ENCODE peak calls at places on chromosomes 7 and 10, in four cellular contexts. M is tibial nerve, A is cardiac muscle cell, B is heart left ventricle. I is an unnamed sample.

GRCh38 chr10:35007858-35008301 is 82.3 kb downstream of the CUL2 start:
- DNase-seq in A (no peak), B (no peak), M (no peak), I (no peak)

GRCh38 chr7:30422922-30423321 is 55.7 kb downstream of the NOD1 start:
- DNase-seq in M (no peak), A (peak; percentile 67), B (no peak), I (no peak)

GRCh38 chr7:55969391-55969790 is 5.0 kb downstream of the NIPSNAP2 start:
- DNase-seq in M (no peak), A (no peak), B (no peak), I (no peak)

GRCh38 chr10:62637249-62638061 is 167.1 kb upstream of the ADO start:
- DNase-seq in B (no peak), A (peak; percentile 62), M (no peak), I (no peak)

GRCh38 chr10:50385610-50386009 is 134.3 kb upstream of the ASAH2 start:
- DNase-seq in M (peak; percentile 65), A (peak; percentile 78), B (no peak), I (peak; percentile 71)

GRCh38 chr10:115638246-115638645 is 545.1 kb downstream of the ATRNL1 start:
- DNase-seq in M (no peak), A (no peak), B (no peak), I (no peak)

GRCh38 chr7:8201846-8202441 is 60.0 kb downstream of the ICA1 start:
- DNase-seq in M (no peak), A (no peak), B (peak; percentile 31), I (no peak)

GRCh38 chr7:150955519-150956394 is 22.4 kb downstream of the KCNH2 start:
- DNase-seq in M (no peak), B (peak; percentile 82), A (no peak), I (no peak)

GRCh38 chr10:114970515-114970914 is 32.5 kb downstream of the TRUB1 start:
- DNase-seq in M (no peak), B (peak; percentile 27), A (no peak), I (no peak)

GRCh38 chr10:8150401-8150905 is 96.0 kb downstream of the GATA3 start:
- DNase-seq in M (no peak), A (peak; percentile 49), B (no peak), I (no peak)

GRCh38 chr7:50684011-50684701 is 98.5 kb downstream of the GRB10 start:
- DNase-seq in M (no peak), B (no peak), A (no peak), I (no peak)

GRCh38 chr7:50679218-50680007 is 103.3 kb downstream of the GRB10 start:
- DNase-seq in A (peak; percentile 71), B (no peak), M (no peak), I (no peak)

GRCh38 chr7:50682573-50682972 is 100.1 kb downstream of the GRB10 start:
- DNase-seq in A (no peak), M (no peak), B (no peak), I (no peak)

GRCh38 chr7:50682079-50682478 is 100.6 kb downstream of the GRB10 start:
- DNase-seq in B (no peak), M (no peak), A (no peak), I (no peak)

DNA sequence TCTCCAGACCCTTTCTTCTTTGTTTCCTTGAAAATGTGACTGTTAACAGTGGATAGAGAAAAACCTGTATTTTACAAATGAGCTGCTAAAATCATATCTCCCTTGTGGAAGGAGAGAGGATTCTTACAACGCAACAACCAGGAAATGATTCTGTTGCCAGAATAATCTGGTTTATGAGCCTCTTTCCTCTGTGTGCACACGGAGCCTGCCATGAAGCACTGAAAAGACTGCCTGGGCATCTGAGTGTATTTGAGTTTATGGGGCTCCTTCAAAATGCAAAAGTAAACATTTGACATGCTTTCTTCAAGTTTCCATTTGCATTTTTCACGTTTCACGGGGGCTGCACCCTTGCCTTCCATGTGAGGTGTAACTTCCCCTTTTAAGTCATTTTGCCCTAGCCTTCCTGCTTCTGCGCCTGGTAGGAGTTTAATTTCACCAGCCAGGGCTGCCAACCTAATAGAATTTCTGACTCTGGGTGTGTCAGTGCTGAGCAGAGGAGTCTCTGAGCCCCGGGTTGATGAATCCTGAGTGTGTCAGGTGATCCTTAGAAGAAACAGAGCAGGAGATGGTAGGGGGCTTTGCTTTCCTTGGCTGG is 101.1 kb downstream of the GRB10 start:
- DNase-seq in B (no peak), A (no peak), M (no peak), I (no peak)
- TF ChIP-seq CTCF in B (no peak), A (no peak), M (no peak), I (no peak)

GRCh38 chr7:19530852-19531251 is 178.0 kb downstream of the POLR1F start:
- DNase-seq in M (no peak), A (no peak), B (no peak), I (no peak)

GRCh38 chr7:19530261-19530660 is 178.6 kb downstream of the POLR1F start:
- DNase-seq in B (no peak), A (no peak), M (no peak), I (no peak)

GRCh38 chr7:19538036-19538435 is 170.8 kb downstream of the POLR1F start:
- DNase-seq in A (peak; percentile 55), B (no peak), M (no peak), I (no peak)

DNA sequence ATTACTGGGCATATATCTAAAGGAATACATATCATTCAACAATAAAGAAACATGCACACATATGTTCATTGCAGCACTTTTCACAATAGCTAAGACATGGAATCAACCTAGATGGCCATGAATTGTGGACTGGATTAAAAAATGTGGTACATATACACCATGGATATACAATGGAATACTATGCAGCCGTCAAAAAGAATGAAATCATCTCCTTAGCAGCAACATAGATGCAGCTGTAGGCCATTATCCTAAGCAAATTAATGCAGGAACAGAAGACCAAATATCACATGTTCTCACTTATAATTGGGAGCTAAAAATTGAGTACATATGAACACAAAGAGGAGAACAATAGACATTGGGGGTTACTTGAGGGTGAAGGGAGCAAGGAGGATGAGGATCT is 175.6 kb downstream of the POLR1F start:
- DNase-seq in B (no peak), A (no peak), M (no peak), I (no peak)
- H3K4me1 ChIP-seq in B (no peaks in the 10 kb centered on the region), A (no peaks in the 10 kb centered on the region), M (peaks cover 6% of the 10 kb centered on the region), I (no peaks in the 10 kb centered on the region)

DNA sequence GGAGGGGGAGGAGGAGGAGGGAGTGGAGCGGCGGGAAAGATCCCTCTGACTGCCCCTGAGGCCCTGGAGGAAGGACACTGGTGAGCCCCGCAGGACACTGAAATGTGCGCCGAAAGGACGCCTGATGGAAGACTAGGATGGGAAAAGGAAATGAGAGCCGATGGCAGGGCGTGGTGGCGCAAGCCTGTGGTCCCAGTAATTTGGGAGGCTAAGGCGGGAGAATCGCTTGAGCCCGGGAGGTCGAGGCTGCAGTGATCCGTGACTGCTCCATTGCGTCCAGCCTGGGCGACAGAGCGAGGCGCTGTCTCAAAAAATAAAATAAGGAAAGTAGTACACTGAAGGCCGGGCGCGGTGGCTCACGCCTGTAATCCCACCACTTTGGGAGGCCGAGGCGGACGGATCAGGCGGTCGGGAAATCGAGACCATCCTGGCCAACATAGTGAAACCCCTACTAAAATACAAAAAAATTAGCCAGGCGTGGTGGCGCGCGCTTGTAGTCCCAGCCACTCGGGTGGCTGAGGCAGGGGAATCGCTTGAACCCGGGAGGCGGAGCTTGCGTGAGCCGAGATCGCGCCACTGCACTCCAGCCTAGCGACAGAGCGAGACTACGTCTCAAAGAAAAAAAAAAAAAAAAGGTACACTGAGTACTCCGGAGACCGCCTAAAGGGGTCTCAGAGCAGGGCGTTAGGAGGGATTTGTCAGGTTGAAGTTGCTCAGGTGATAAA is 561 bp upstream of the HNRNPF start:
- DNase-seq in M (no peak), B (peak; percentile 56), A (peak; percentile 32), I (no peak)
- TF ChIP-seq CTCF in M (no peak), B (no peak), A (no peak), I (no peak)

GRCh38 chr10:126059101-126059826 is 162.9 kb downstream of the FANK1 start:
- DNase-seq in B (no peak), A (no peak), M (no peak), I (no peak)

GRCh38 chr10:126062132-126063032 is 166.0 kb downstream of the FANK1 start:
- DNase-seq in M (peak; percentile 81), A (peak; percentile 91), B (peak; percentile 93), I (peak; percentile 53)

GRCh38 chr10:126060232-126060935 is 164.0 kb downstream of the FANK1 start:
- DNase-seq in M (no peak), B (peak; percentile 78), A (peak; percentile 33), I (peak; percentile 9)

GRCh38 chr10:126063353-126063791 is 167.0 kb downstream of the FANK1 start:
- DNase-seq in M (no peak), B (no peak), A (peak; percentile 51), I (no peak)

GRCh38 chr10:126061526-126061925 is 165.2 kb downstream of the FANK1 start:
- DNase-seq in B (no peak), M (no peak), A (no peak), I (no peak)
- H3K4me1 ChIP-seq in B (peaks cover 34% of the 10 kb centered on the region), M (peaks cover 6% of the 10 kb centered on the region), A (no peaks in the 10 kb centered on the region), I (peaks cover 7% of the 10 kb centered on the region)

DNA sequence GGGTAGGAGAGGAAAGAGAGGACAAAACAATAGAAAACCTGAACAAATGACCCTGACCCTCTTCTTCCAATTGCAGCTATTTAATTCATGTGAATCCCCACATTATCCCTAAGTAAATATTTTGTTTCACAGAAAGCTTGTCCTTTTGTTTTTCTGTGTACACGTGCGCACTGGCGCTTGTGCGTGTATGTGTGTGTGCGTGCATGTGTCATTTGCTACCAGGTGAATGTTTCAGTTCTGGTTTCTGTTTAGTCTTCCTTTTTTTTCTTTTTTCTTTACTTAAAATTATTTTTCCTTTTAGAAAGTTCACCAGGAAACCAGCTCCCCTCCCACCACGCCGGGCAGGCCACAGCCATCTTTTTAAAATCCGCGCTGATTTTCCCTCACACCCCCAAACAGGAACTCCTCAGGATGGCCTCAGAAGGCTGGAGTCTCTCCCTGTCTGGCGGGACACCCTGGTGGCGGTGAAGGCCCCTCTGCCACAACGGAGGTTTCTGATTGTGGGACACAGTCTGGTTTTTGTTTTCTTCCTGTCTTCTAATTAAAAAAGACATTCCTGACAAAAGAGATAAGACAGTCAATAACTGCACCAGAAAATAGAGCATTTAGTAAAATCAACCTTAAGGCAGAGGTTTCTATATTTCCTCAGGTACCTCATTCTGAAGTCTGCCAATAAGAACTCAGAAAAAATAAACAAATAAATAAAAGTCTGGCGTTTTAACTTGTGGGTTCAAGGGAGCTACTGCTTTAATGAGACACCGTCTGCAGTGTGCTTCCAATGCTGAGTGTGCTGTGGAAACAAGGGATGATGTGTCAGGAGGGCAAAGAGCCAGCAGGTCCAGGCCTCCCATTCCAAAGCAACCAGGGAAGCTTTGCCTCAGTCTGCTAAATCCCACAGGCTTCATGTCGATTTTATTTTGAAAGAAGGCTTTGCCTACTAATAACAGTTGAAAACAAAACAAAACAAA is 17.4 kb downstream of the IRF5 start:
- DNase-seq in M (no peak), A (peak; percentile 72), B (no peak), I (no peak)
- TF ChIP-seq CTCF in M (no peak), A (no peak), B (no peak), I (no peak)

GRCh38 chr7:2513702-2514101 is 5.9 kb upstream of the LFNG start:
- DNase-seq in A (no peak), B (no peak), M (no peak), I (no peak)
- H3K4me1 ChIP-seq in A (no peaks in the 10 kb centered on the region), B (peaks cover 54% of the 10 kb centered on the region), M (peaks cover 23% of the 10 kb centered on the region), I (peaks cover 2% of the 10 kb centered on the region)

DNA sequence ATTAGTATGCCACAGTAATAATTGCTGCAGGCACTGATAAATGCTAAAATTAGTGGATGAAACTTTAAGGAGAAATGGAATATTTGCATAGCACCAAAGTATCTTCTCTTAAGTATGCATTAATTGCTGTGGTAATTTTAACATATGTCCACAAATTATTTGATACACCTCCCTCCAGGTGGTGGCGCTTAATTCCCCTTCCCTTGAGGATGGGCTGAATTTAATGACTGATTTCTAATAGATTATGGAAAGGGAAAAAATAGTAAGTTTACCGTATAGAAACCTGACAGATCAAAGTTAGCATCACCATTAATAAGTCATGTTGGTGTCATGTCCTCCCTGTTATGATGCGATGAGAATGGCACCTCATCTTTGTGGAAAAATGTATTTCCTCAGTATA is 519.2 kb downstream of the TFEC start:
- DNase-seq in B (no peak), A (no peak), M (no peak), I (no peak)
- TF ChIP-seq CTCF in B (no peak), A (no peak), M (no peak), I (no peak)

I was measured in thyroid gland.